ENCODE peak calls at places on chromosomes 11 and 22, in five cellular contexts. C, X, F, Z and G are unnamed samples.
A peak's percentile ranks its signal among the peaks of the same experiment; 100 is the strongest.

GRCh38 chr11:60989108-60989650 is 17.7 kb downstream of the CD6 start:
- DNase-seq in C (no peak), F (peak; percentile 38), X (no peak), Z (no peak), G (no peak)

GRCh38 chr11:61637287-61637686 is 42.9 kb upstream of the DAGLA start:
- DNase-seq in X (no peak), F (no peak), Z (no peak), C (no peak), G (no peak)

GRCh38 chr22:27065259-27065658 is 407.9 kb downstream of the MIAT start:
- DNase-seq in X (no peak), C (no peak), Z (no peak), F (no peak), G (peak; percentile 20)

GRCh38 chr22:28002863-28003565 is 84.0 kb upstream of the PITPNB start:
- DNase-seq in Z (no peak), X (no peak), C (no peak), F (no peak), G (no peak)

GRCh38 chr11:108115495-108116140 is 5.7 kb upstream of the ACAT1 start:
- DNase-seq in C (peak; percentile 94), F (no peak), Z (no peak), X (no peak), G (peak; percentile 53)

GRCh38 chr11:86484164-86484794 is 109.6 kb downstream of the CCDC81 start:
- DNase-seq in Z (no peak), X (peak; percentile 31), F (no peak), C (peak; percentile 75), G (no peak)

GRCh38 chr11:35162795-35163194 is 23.8 kb downstream of the CD44 start:
- DNase-seq in Z (no peak), C (no peak), F (no peak), X (no peak), G (no peak)

GRCh38 chr11:58286249-58286648 is 18.2 kb upstream of the OR10W1 start:
- DNase-seq in C (no peak), Z (peak; percentile 3), X (peak; percentile 23), F (no peak), G (peak; percentile 68)

GRCh38 chr11:61544466-61544865 is 35.9 kb downstream of the LRRC10B start:
- DNase-seq in C (no peak), X (no peak), F (no peak), Z (no peak), G (no peak)

GRCh38 chr11:131710511-131710910 is 340.1 kb downstream of the NTM start:
- DNase-seq in Z (no peak), X (no peak), C (no peak), F (no peak), G (no peak)

GRCh38 chr11:20131744-20132666 is 28.3 kb downstream of the DBX1 start:
- DNase-seq in Z (peak; percentile 47), C (peak; percentile 85), F (peak; percentile 6), X (no peak), G (peak; percentile 88)

GRCh38 chr11:127338380-127339259 is 338.1 kb upstream of the KIRREL3 start:
- DNase-seq in C (no peak), Z (no peak), X (no peak), F (no peak), G (peak; percentile 73)

GRCh38 chr11:17528181-17528691 is 16.0 kb downstream of the USH1C start:
- DNase-seq in F (peak; percentile 10), X (no peak), Z (peak; percentile 88), C (no peak), G (peak; percentile 87)

GRCh38 chr22:24728790-24729637 is 45.5 kb downstream of the PIWIL3 start:
- DNase-seq in Z (peak; percentile 41), F (no peak), C (no peak), X (no peak), G (peak; percentile 9)

GRCh38 chr11:122642472-122642922 is 13.0 kb upstream of the UBASH3B start:
- DNase-seq in F (no peak), C (no peak), Z (no peak), X (peak; percentile 65), G (no peak)

GRCh38 chr11:46951864-46952263 is 15.3 kb downstream of the CSTPP1 start:
- DNase-seq in Z (no peak), C (no peak), X (no peak), F (no peak), G (no peak)

GRCh38 chr11:44310456-44311272 is 725 bp upstream of the ALX4 start:
- DNase-seq in X (no peak), F (no peak), C (no peak), Z (peak; percentile 55), G (peak; percentile 84)

GRCh38 chr11:44308923-44309482 is 936 bp downstream of the ALX4 start:
- DNase-seq in Z (no peak), F (no peak), X (no peak), C (no peak), G (no peak)

GRCh38 chr11:44308256-44308922 is 1.6 kb downstream of the ALX4 start:
- DNase-seq in Z (no peak), C (no peak), F (no peak), X (no peak), G (no peak)

GRCh38 chr11:44310198-44310455 is 188 bp upstream of the ALX4 start:
- DNase-seq in Z (no peak), F (no peak), C (no peak), X (no peak), G (no peak)

GRCh38 chr11:44309483-44310197 is at the start of gene ALX4:
- DNase-seq in C (no peak), X (no peak), F (peak; percentile 26), Z (peak; percentile 74), G (peak; percentile 79)
- TF ChIP-seq POLR2AphosphoS5 in C (no peak), X (no peak), F (no peak), Z (no peak), G (no peak)

DNA sequence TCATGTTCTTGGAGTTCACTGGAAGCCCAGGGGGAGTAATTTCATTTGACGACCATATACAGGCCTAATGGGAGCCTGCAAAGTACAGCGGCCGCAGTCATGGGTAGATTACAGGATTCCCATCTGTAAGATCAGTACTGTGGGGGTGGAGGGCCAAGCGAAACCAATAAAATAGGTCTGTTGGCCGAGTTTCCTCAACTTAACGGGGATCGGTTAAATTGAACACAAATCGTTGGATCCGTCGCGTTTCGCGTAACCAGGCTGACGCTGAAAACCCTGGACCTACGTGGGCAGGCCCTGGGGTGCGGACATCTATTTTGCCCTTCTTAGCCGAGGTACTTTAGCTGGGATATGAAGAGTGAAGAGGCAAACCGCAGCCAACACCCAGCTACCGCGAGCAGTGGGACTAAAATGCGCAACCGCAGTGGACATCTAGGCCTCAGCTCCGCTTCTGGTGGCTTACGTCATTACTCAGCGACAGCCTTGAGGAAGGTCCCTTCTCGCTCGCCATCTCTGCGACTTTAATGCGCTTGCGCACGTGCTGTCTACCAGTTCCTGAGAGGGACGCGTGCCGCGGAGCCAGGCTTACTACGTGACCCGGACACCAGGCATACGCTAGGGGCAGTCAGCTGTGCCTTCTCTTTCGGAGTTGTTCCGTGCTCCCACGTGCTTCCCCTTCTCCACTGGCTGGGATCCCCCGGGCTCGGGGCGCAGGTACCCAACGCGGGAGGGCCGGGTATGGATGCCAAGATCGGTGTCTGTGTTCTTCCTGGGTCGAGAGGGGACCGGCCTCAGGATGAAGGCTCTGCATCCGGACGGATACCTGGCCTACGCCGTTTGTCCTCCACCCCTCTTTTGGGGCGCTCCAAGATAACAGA is at the start of gene NAT10:
- DNase-seq in Z (peak; percentile 85), F (peak; percentile 100), X (peak; percentile 98), C (peak; percentile 99), G (peak; percentile 99)
- TF ChIP-seq CTCF in Z (no peak), F (no peak), X (no peak), C (no peak), G (no peak)

DNA sequence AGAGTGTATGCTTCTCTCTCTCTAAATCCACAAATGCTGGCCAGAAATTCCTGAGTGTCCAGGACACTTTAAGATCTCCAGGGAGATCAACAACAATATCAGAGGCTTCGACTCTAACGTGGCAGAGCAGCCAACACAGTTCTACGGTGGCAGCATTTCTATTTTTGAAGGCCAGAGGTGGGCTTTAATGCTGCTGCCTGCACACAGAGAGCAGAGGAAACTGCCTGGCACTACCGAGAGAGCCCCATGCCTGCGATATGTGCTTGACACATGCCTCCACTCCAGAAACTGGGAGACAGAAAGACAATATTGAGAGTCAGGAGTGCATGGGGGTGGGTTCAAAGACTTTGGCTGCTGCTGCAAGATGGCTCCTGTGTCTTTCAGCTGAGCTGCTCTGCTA is 48.8 kb upstream of the GALNT18 start:
- DNase-seq in X (no peak), C (no peak), Z (no peak), F (no peak), G (no peak)
- TF ChIP-seq POLR2AphosphoS5 in X (no peak), C (no peak), Z (no peak), F (no peak), G (no peak)

GRCh38 chr22:31486951-31487350 is 2.7 kb downstream of the EIF4ENIF1 start:
- DNase-seq in X (no peak), C (no peak), F (no peak), Z (no peak), G (no peak)
- TF ChIP-seq CTCF in X (no peak), C (no peak), F (no peak), Z (no peak), G (no peak)

GRCh38 chr11:93606721-93607120 is 54.8 kb upstream of the CEP295 start:
- DNase-seq in X (no peak), F (no peak), Z (no peak), C (no peak), G (no peak)

GRCh38 chr11:93604276-93604675 is 57.2 kb upstream of the CEP295 start:
- DNase-seq in C (no peak), Z (no peak), F (peak; percentile 22), X (no peak), G (no peak)

GRCh38 chr11:93603671-93604070 is 57.8 kb upstream of the CEP295 start:
- DNase-seq in Z (no peak), C (no peak), F (no peak), X (no peak), G (no peak)

GRCh38 chr11:93606314-93606713 is 55.2 kb upstream of the CEP295 start:
- DNase-seq in X (no peak), Z (no peak), C (no peak), F (no peak), G (no peak)

DNA sequence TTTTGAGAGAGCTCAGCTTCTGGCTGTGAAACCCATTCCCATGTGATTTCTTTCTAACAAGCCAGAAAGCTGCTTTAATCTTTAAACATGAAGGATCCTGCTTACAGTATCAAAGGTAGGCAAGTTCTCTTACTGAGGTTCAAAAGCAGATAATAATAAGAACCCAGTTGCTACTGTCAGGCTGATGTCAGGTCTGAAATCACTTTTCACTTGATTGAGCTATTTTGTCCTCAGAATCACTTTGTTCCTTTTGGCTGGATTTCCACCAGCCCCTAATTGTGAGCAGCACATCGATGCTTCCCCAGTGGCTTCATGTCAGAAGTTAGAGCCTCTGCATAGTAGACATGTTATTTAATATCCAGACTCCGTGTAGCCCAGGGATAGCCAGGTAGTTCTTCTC is 55.8 kb upstream of the CEP295 start:
- DNase-seq in X (no peak), F (no peak), C (no peak), Z (no peak), G (no peak)
- TF ChIP-seq POLR2AphosphoS5 in X (no peak), F (no peak), C (no peak), Z (no peak), G (no peak)